ENCODE peak calls at places on chromosomes 12 and 14, in ten cellular contexts. O is stimulated activated naive B cell treated with anti-CD40 and anti-IgM and Interleukin-4, amounts not matched to agents 10 μg/mL and 1 μg/mL and 100 μg/mL, for 72 hours; D is ELF-1; P is fibroblast of lung; Y is kidney glomerular epithelial cell; J is dorsolateral prefrontal cortex; U is head of caudate nucleus; K is hippocampal formation; N is stimulated activated naive CD8-positive, alpha-beta T cell treated with anti-CD3 and anti-CD28 coated beads, Interleukin-15, Interleukin-2, amounts not matched to agents 100 U/mL and 50 U/mL, for 24 hours; V is psoas muscle. M is an unnamed sample.

GRCh38 chr12:51525518-51525917 is 65.5 kb upstream of the SCN8A start:
- DNase-seq in O (no peak), D (no peak), P (no peak), Y (no peak), J (no peak), U (no peak), K (no peak), N (no peak), V (no peak), M (no peak)

GRCh38 chr12:31507966-31508365 is 83.0 kb downstream of the DENND5B start:
- DNase-seq in O (no peak), D (no peak), P (peak), Y (peak), J (no peak), U (no peak), K (no peak), N (no peak), V (no peak), M (no peak)

GRCh38 chr12:76942276-76942675 is 63.5 kb upstream of the CSRP2 start:
- DNase-seq in O (no peak), D (no peak), P (peak), Y (no peak), J (no peak), U (no peak), K (no peak), N (no peak), V (no peak), M (no peak)

GRCh38 chr12:130161261-130162231 is 718 bp upstream of the FZD10 start:
- DNase-seq in O (no peak), D (peak), P (peak), Y (no peak), J (no peak), U (no peak), K (no peak), N (no peak), V (no peak), M (no peak)

GRCh38 chr12:106139422-106140141 is 828 bp upstream of the NUAK1 start:
- DNase-seq in O (peak), D (peak), P (peak), Y (peak), J (peak), U (peak), K (peak), N (peak), V (peak), M (peak)

GRCh38 chr14:63650336-63650952 is 8.8 kb upstream of the WDR89 start:
- DNase-seq in O (no peak), D (no peak), P (peak), Y (no peak), J (peak), U (no peak), K (no peak), N (peak), V (no peak), M (peak)

GRCh38 chr12:24776856-24777255 is 172.0 kb downstream of the BCAT1 start:
- DNase-seq in O (no peak), D (no peak), P (peak), Y (no peak), J (no peak), U (no peak), K (no peak), N (no peak), V (no peak), M (no peak)

GRCh38 chr14:80364274-80364673 is 153.0 kb upstream of the DIO2 start:
- DNase-seq in O (no peak), D (no peak), P (peak), Y (no peak), J (no peak), U (no peak), K (no peak), N (no peak), V (no peak), M (no peak)

GRCh38 chr12:52200086-52200782 is 8.4 kb upstream of the KRT80 start:
- DNase-seq in O (no peak), D (peak), P (no peak), Y (no peak), J (no peak), U (no peak), K (no peak), N (no peak), V (peak), M (no peak)

GRCh38 chr12:127903146-127903545 is 363.8 kb upstream of the TMEM132C start:
- DNase-seq in O (no peak), D (no peak), P (no peak), Y (peak), J (no peak), U (no peak), K (no peak), N (no peak), V (no peak), M (no peak)

GRCh38 chr14:65320661-65321308 is 91.7 kb upstream of the FUT8 start:
- DNase-seq in O (no peak), D (peak), P (no peak), Y (no peak), J (no peak), U (no peak), K (no peak), N (no peak), V (no peak), M (no peak)

GRCh38 chr14:88551936-88552565 is 2.8 kb downstream of the PTPN21 start:
- DNase-seq in O (no peak), D (peak), P (peak), Y (peak), J (no peak), U (peak), K (no peak), N (no peak), V (peak), M (peak)

GRCh38 chr14:80850197-80850814 is 91.2 kb downstream of the CEP128 start:
- DNase-seq in O (no peak), D (no peak), P (peak), Y (peak), J (no peak), U (no peak), K (no peak), N (no peak), V (no peak), M (no peak)

GRCh38 chr14:77804592-77804991 is 4.7 kb downstream of the ADCK1 start:
- DNase-seq in O (no peak), D (peak), P (no peak), Y (no peak), J (no peak), U (peak), K (no peak), N (peak), V (no peak), M (no peak)

GRCh38 chr12:102334765-102335164 is 137.1 kb upstream of the PMCH start:
- DNase-seq in O (no peak), D (no peak), P (no peak), Y (no peak), J (no peak), U (no peak), K (no peak), N (no peak), V (no peak), M (no peak)

GRCh38 chr14:64663174-64663573 is 41.0 kb upstream of the PLEKHG3 start:
- DNase-seq in O (no peak), D (no peak), P (no peak), Y (peak), J (no peak), U (no peak), K (no peak), N (no peak), V (no peak), M (no peak)

GRCh38 chr12:6927379-6927991 is at the start of gene ATN1:
- DNase-seq in O (no peak), D (peak), P (peak), Y (peak), J (peak), U (peak), K (peak), N (peak), V (peak), M (peak)

GRCh38 chr14:76294876-76295275 is 81.1 kb upstream of the ESRRB start:
- DNase-seq in O (no peak), D (no peak), P (no peak), Y (no peak), J (no peak), U (no peak), K (no peak), N (no peak), V (no peak), M (no peak)

GRCh38 chr14:92649934-92650545 is 98.4 kb downstream of the LGMN start:
- DNase-seq in O (no peak), D (no peak), P (peak), Y (no peak), J (peak), U (peak), K (peak), N (no peak), V (peak), M (no peak)

M was measured in occipital lobe.